ENCODE peak calls at places on chromosomes 11 and 22, in ten cellular contexts. D is HCT116, R is GM23338, K is HepG2, E is heart left ventricle, Y is choroid plexus epithelial cell, M is AG04450, W is HL-60, I is AG04449, G is AG10803. P is an unnamed sample.
A peak's percentile ranks its signal among the peaks of the same experiment; 100 is the strongest.

GRCh38 chr11:72189448-72190250 is 2.3 kb upstream of the FOLR1 start:
- DNase-seq in D (no peak), R (peak; percentile 12), K (no peak), E (no peak), Y (no peak), M (no peak), W (no peak), I (no peak), G (peak; percentile 41), P (no peak)

GRCh38 chr22:24423519-24424000 is 3.8 kb upstream of the ADORA2A start:
- DNase-seq in D (no peak), R (peak; percentile 70), K (no peak), E (peak; percentile 62), Y (peak; percentile 24), M (no peak), W (peak; percentile 46), I (no peak), G (no peak), P (peak; percentile 87)

GRCh38 chr11:102390667-102391449 is 43.8 kb downstream of the BIRC2 start:
- DNase-seq in D (peak; percentile 42), R (peak; percentile 86), K (peak; percentile 70), E (peak; percentile 64), Y (peak; percentile 84), M (peak; percentile 21), W (peak; percentile 67), I (no peak), G (peak; percentile 67), P (peak; percentile 25)

GRCh38 chr11:64312947-64313346 is 4.4 kb downstream of the TRMT112 start:
- DNase-seq in D (no peak), R (no peak), K (no peak), E (no peak), Y (no peak), M (no peak), W (no peak), I (no peak), G (no peak), P (no peak)

GRCh38 chr11:130381317-130381716 is 47.1 kb downstream of the ADAMTS8 start:
- DNase-seq in D (no peak), R (no peak), K (no peak), E (no peak), Y (no peak), M (no peak), W (no peak), I (no peak), G (no peak), P (no peak)

GRCh38 chr11:104876838-104877500 is 21.3 kb downstream of the CASP12 start:
- DNase-seq in D (no peak), R (no peak), K (no peak), E (no peak), Y (no peak), M (no peak), W (no peak), I (no peak), G (no peak), P (no peak)

GRCh38 chr11:14643697-14644395 is at the start of gene PDE3B:
- DNase-seq in D (peak; percentile 59), R (peak; percentile 91), K (peak; percentile 83), E (peak; percentile 85), Y (peak; percentile 33), M (no peak), W (peak; percentile 91), I (no peak), G (peak; percentile 15), P (peak; percentile 55)

GRCh38 chr11:40328890-40329617 is 1130.4 kb downstream of the LRRC4C start:
- DNase-seq in D (no peak), R (no peak), K (peak; percentile 76), E (peak; percentile 57), Y (peak; percentile 100), M (peak; percentile 100), W (no peak), I (peak; percentile 99), G (peak; percentile 99), P (no peak)

GRCh38 chr11:111797145-111797581 is 31.0 kb upstream of the PPP2R1B start:
- DNase-seq in D (no peak), R (no peak), K (no peak), E (no peak), Y (peak; percentile 67), M (no peak), W (peak; percentile 75), I (no peak), G (peak; percentile 16), P (no peak)

GRCh38 chr22:19059481-19060278 is 62.5 kb downstream of the DGCR2 start:
- DNase-seq in D (no peak), R (no peak), K (no peak), E (no peak), Y (no peak), M (no peak), W (no peak), I (no peak), G (no peak), P (no peak)

GRCh38 chr11:95154514-95154913 is 64.9 kb downstream of the ENDOD1 start:
- DNase-seq in D (peak; percentile 41), R (peak; percentile 84), K (peak; percentile 39), E (peak; percentile 33), Y (peak; percentile 59), M (no peak), W (peak; percentile 84), I (no peak), G (peak; percentile 62), P (peak; percentile 58)

DNA sequence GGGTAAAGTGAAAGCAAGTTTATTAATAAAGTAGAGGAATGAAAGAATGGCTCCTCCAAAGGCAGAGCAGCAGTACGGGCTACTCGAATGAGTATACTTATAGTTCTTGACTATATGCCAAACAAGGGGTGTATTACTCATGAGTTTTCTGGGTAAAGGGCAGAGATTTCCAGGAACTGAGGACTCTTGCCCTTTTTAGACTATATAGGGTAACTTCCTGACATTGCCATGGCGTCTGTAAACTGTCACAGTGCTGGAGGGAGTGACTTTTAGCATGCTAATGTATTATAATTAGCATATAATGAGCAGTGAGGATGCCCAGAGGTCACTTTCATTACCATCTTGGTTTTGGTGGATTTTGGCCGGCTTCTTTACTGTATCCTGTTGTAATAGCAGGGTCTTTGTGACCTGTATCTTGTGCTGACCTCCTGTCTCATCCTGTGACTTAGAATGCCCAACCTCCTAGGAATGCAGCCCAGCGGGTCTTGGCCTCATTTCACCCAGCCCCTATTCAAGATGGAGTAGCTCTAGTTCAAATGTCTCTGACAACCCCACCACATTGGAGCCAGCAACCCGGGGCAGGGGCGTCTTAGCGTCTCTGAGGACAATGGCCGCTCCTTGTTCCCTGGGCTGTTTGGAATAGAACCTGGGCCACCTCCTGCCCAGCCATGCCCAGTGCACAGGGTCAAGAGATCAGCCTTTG is 34.9 kb upstream of the CD82 start:
- DNase-seq in D (no peak), R (no peak), K (no peak), E (no peak), Y (peak; percentile 55), M (no peak), W (no peak), I (no peak), G (no peak), P (no peak)
- TF ChIP-seq CTCF in D (no peak), R (no peak), K (no peak), E (no peak), Y (no peak), M (no peak), W (no peak), I (no peak), G (no peak), P (no peak)

GRCh38 chr11:114296190-114296978 is at the start of gene NNMT:
- DNase-seq in D (no peak), R (no peak), K (no peak), E (peak; percentile 81), Y (peak; percentile 98), M (peak; percentile 92), W (no peak), I (peak; percentile 95), G (peak; percentile 99), P (no peak)
- TF ChIP-seq CTCF in D (no peak), R (no peak), K (no peak), E (no peak), Y (peak; percentile 21), M (no peak), W (no peak), I (peak; percentile 23), G (peak; percentile 34), P (no peak)

GRCh38 chr11:127943152-127943551 is 644.2 kb downstream of the ETS1 start:
- DNase-seq in D (no peak), R (no peak), K (no peak), E (no peak), Y (no peak), M (no peak), W (no peak), I (no peak), G (no peak), P (no peak)
- TF ChIP-seq CTCF in D (no peak), R (no peak), K (no peak), E (no peak), Y (no peak), M (no peak), W (no peak), I (no peak), G (no peak), P (no peak)

GRCh38 chr22:50153756-50154140 is 16.8 kb upstream of the PANX2 start:
- DNase-seq in D (no peak), R (no peak), K (no peak), E (no peak), Y (no peak), M (no peak), W (no peak), I (no peak), G (no peak), P (no peak)

GRCh38 chr22:50150161-50151129 is 20.1 kb upstream of the PANX2 start:
- DNase-seq in D (no peak), R (no peak), K (no peak), E (no peak), Y (no peak), M (no peak), W (no peak), I (no peak), G (no peak), P (no peak)

GRCh38 chr22:50153056-50153755 is 17.3 kb upstream of the PANX2 start:
- DNase-seq in D (no peak), R (no peak), K (no peak), E (no peak), Y (no peak), M (no peak), W (no peak), I (no peak), G (no peak), P (no peak)

GRCh38 chr22:50148991-50149721 is 21.4 kb upstream of the PANX2 start:
- DNase-seq in D (peak; percentile 61), R (peak; percentile 83), K (peak; percentile 46), E (peak; percentile 64), Y (peak; percentile 58), M (no peak), W (peak; percentile 86), I (no peak), G (peak; percentile 16), P (peak; percentile 76)

DNA sequence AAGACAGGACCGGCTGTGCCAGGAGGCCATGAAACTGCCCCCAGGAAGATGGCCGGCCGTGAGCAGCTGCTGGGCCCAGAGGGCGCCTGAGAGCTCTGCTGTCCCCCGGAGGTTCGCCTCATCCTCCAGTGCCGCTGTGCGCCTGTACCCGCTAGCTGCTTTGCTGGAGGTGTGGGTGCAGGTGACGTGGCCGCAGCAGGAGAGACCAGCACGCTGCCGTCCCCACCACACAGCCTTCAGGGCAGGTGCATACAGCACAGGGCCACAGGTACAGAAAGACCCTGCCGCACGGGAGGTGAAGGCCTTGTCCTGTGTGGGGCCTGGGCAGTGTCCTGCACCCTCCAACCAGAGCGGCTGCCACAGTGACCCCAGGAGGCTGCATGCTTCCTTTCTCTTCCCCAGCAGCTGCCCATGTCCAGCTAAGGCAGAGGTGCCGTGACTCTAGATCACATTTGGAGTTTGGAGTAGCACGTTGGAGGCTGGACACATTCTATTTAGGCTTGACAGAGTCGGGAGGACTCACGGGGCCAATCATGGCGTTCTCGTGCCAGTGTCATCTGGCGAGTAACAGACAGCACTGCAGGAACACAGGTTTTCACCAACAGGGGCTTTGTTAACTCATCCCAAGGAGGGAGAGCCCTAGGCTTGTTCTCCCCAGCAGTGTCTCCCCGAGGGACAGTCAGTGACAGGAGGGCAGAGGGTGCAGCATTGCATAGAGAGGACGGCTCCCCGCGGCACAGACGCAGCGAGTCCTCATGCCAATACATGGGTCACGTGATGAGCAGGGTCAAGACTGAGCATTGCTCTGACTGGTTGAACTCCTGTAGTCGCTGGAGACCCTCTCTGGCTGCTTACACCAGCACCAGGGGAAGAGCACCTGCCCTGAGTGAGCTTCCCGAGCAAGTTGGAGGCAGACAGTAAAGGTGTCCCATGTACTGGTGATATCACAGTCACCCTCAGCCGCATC is 18.7 kb upstream of the PANX2 start:
- DNase-seq in D (no peak), R (peak; percentile 66), K (no peak), E (no peak), Y (no peak), M (no peak), W (no peak), I (no peak), G (no peak), P (no peak)
- TF ChIP-seq CTCF in D (no peak), R (peak; percentile 57), K (peak; percentile 71), E (no peak), Y (no peak), M (no peak), W (no peak), I (no peak), G (no peak), P (no peak)

P was measured in D721Med.